ENCODE peak calls at places on chromosomes 5 and 9, in ten cellular contexts. One of them, this sample, is unnamed.

GRCh38 chr9:35827486-35827885 is 1.0 kb downstream of the FAM221B start:
- DNase-seq in left kidney: no peak
- DNase-seq in EL: peak; percentile 52
- DNase-seq in HCT116: no peak
- DNase-seq in activated CD4-positive, alpha-beta T cell treated with anti-CD3 and anti-CD28 coated beads, Interleukin-2, amount 50 U/mL, for 1 hour: no peak
- DNase-seq in iris pigment epithelial cell: peak; percentile 83
- DNase-seq in activated naive CD8-positive, alpha-beta T cell treated with anti-CD3 and anti-CD28 coated beads, Interleukin-2, amount 50 U/mL, for 16 hours: no peak
- DNase-seq in HL-60: no peak
- DNase-seq in hepatic stellate cell: peak; percentile 31
- DNase-seq in AG08395: peak; percentile 65
- DNase-seq in this sample: no peak

GRCh38 chr5:146447734-146448380 is 724 bp downstream of the TCERG1 start:
- DNase-seq in left kidney: peak; percentile 71
- DNase-seq in EL: peak; percentile 60
- DNase-seq in HCT116: no peak
- DNase-seq in activated CD4-positive, alpha-beta T cell treated with anti-CD3 and anti-CD28 coated beads, Interleukin-2, amount 50 U/mL, for 1 hour: no peak
- DNase-seq in iris pigment epithelial cell: peak; percentile 74
- DNase-seq in activated naive CD8-positive, alpha-beta T cell treated with anti-CD3 and anti-CD28 coated beads, Interleukin-2, amount 50 U/mL, for 16 hours: no peak
- DNase-seq in HL-60: peak; percentile 42
- DNase-seq in hepatic stellate cell: no peak
- DNase-seq in AG08395: peak; percentile 12
- DNase-seq in this sample: no peak

GRCh38 chr5:168479166-168479565 is 7.1 kb upstream of the RARS1 start:
- DNase-seq in left kidney: no peak
- DNase-seq in EL: peak; percentile 34
- DNase-seq in HCT116: no peak
- DNase-seq in activated CD4-positive, alpha-beta T cell treated with anti-CD3 and anti-CD28 coated beads, Interleukin-2, amount 50 U/mL, for 1 hour: no peak
- DNase-seq in iris pigment epithelial cell: no peak
- DNase-seq in activated naive CD8-positive, alpha-beta T cell treated with anti-CD3 and anti-CD28 coated beads, Interleukin-2, amount 50 U/mL, for 16 hours: no peak
- DNase-seq in HL-60: no peak
- DNase-seq in hepatic stellate cell: no peak
- DNase-seq in AG08395: peak; percentile 10
- DNase-seq in this sample: no peak

GRCh38 chr9:117094493-117094892 is 320.4 kb downstream of the ASTN2 start:
- DNase-seq in left kidney: peak; percentile 65
- DNase-seq in EL: peak; percentile 43
- DNase-seq in HCT116: no peak
- DNase-seq in activated CD4-positive, alpha-beta T cell treated with anti-CD3 and anti-CD28 coated beads, Interleukin-2, amount 50 U/mL, for 1 hour: no peak
- DNase-seq in iris pigment epithelial cell: peak; percentile 21
- DNase-seq in activated naive CD8-positive, alpha-beta T cell treated with anti-CD3 and anti-CD28 coated beads, Interleukin-2, amount 50 U/mL, for 16 hours: no peak
- DNase-seq in HL-60: no peak
- DNase-seq in hepatic stellate cell: no peak
- DNase-seq in AG08395: no peak
- DNase-seq in this sample: no peak

GRCh38 chr9:98071737-98072136 is 15.2 kb downstream of the NANS start:
- DNase-seq in left kidney: no peak
- DNase-seq in EL: no peak
- DNase-seq in HCT116: no peak
- DNase-seq in activated CD4-positive, alpha-beta T cell treated with anti-CD3 and anti-CD28 coated beads, Interleukin-2, amount 50 U/mL, for 1 hour: no peak
- DNase-seq in iris pigment epithelial cell: no peak
- DNase-seq in activated naive CD8-positive, alpha-beta T cell treated with anti-CD3 and anti-CD28 coated beads, Interleukin-2, amount 50 U/mL, for 16 hours: no peak
- DNase-seq in HL-60: peak; percentile 71
- DNase-seq in hepatic stellate cell: no peak
- DNase-seq in AG08395: no peak
- DNase-seq in this sample: no peak

GRCh38 chr5:149894237-149894636 is 50.4 kb downstream of the PDE6A start:
- DNase-seq in left kidney: no peak
- DNase-seq in EL: no peak
- DNase-seq in HCT116: no peak
- DNase-seq in activated CD4-positive, alpha-beta T cell treated with anti-CD3 and anti-CD28 coated beads, Interleukin-2, amount 50 U/mL, for 1 hour: no peak
- DNase-seq in iris pigment epithelial cell: no peak
- DNase-seq in activated naive CD8-positive, alpha-beta T cell treated with anti-CD3 and anti-CD28 coated beads, Interleukin-2, amount 50 U/mL, for 16 hours: no peak
- DNase-seq in HL-60: no peak
- DNase-seq in hepatic stellate cell: no peak
- DNase-seq in AG08395: no peak
- DNase-seq in this sample: no peak

GRCh38 chr9:130997925-130998595 is 10.9 kb upstream of the LAMC3 start:
- DNase-seq in left kidney: peak; percentile 86
- DNase-seq in EL: peak; percentile 78
- DNase-seq in HCT116: peak; percentile 60
- DNase-seq in activated CD4-positive, alpha-beta T cell treated with anti-CD3 and anti-CD28 coated beads, Interleukin-2, amount 50 U/mL, for 1 hour: peak; percentile 19
- DNase-seq in iris pigment epithelial cell: peak; percentile 42
- DNase-seq in activated naive CD8-positive, alpha-beta T cell treated with anti-CD3 and anti-CD28 coated beads, Interleukin-2, amount 50 U/mL, for 16 hours: no peak
- DNase-seq in HL-60: peak; percentile 68
- DNase-seq in hepatic stellate cell: peak; percentile 94
- DNase-seq in AG08395: peak; percentile 94
- DNase-seq in this sample: no peak

GRCh38 chr9:34381323-34381722 is 4.6 kb upstream of the MYORG start:
- DNase-seq in left kidney: peak; percentile 51
- DNase-seq in EL: no peak
- DNase-seq in HCT116: no peak
- DNase-seq in activated CD4-positive, alpha-beta T cell treated with anti-CD3 and anti-CD28 coated beads, Interleukin-2, amount 50 U/mL, for 1 hour: no peak
- DNase-seq in iris pigment epithelial cell: no peak
- DNase-seq in activated naive CD8-positive, alpha-beta T cell treated with anti-CD3 and anti-CD28 coated beads, Interleukin-2, amount 50 U/mL, for 16 hours: no peak
- DNase-seq in HL-60: no peak
- DNase-seq in hepatic stellate cell: no peak
- DNase-seq in AG08395: no peak
- DNase-seq in this sample: no peak

GRCh38 chr9:128887914-128888350 is 6.0 kb downstream of the LRRC8A start:
- DNase-seq in left kidney: peak; percentile 30
- DNase-seq in EL: peak; percentile 38
- DNase-seq in HCT116: no peak
- DNase-seq in activated CD4-positive, alpha-beta T cell treated with anti-CD3 and anti-CD28 coated beads, Interleukin-2, amount 50 U/mL, for 1 hour: no peak
- DNase-seq in iris pigment epithelial cell: peak; percentile 31
- DNase-seq in activated naive CD8-positive, alpha-beta T cell treated with anti-CD3 and anti-CD28 coated beads, Interleukin-2, amount 50 U/mL, for 16 hours: no peak
- DNase-seq in HL-60: no peak
- DNase-seq in hepatic stellate cell: no peak
- DNase-seq in AG08395: no peak
- DNase-seq in this sample: no peak

GRCh38 chr9:6564868-6565267 is 80.7 kb downstream of the GLDC start:
- DNase-seq in left kidney: no peak
- DNase-seq in EL: no peak
- DNase-seq in HCT116: no peak
- DNase-seq in activated CD4-positive, alpha-beta T cell treated with anti-CD3 and anti-CD28 coated beads, Interleukin-2, amount 50 U/mL, for 1 hour: no peak
- DNase-seq in iris pigment epithelial cell: no peak
- DNase-seq in activated naive CD8-positive, alpha-beta T cell treated with anti-CD3 and anti-CD28 coated beads, Interleukin-2, amount 50 U/mL, for 16 hours: no peak
- DNase-seq in HL-60: no peak
- DNase-seq in hepatic stellate cell: no peak
- DNase-seq in AG08395: peak; percentile 31
- DNase-seq in this sample: no peak

GRCh38 chr5:93246093-93246855 is 334.7 kb downstream of the NR2F1-AS1 start:
- DNase-seq in left kidney: peak; percentile 74
- DNase-seq in EL: no peak
- DNase-seq in HCT116: no peak
- DNase-seq in activated CD4-positive, alpha-beta T cell treated with anti-CD3 and anti-CD28 coated beads, Interleukin-2, amount 50 U/mL, for 1 hour: no peak
- DNase-seq in iris pigment epithelial cell: peak; percentile 83
- DNase-seq in activated naive CD8-positive, alpha-beta T cell treated with anti-CD3 and anti-CD28 coated beads, Interleukin-2, amount 50 U/mL, for 16 hours: no peak
- DNase-seq in HL-60: no peak
- DNase-seq in hepatic stellate cell: no peak
- DNase-seq in AG08395: peak; percentile 30
- DNase-seq in this sample: no peak

GRCh38 chr5:151896041-151896691 is 28.5 kb downstream of the GLRA1 start:
- DNase-seq in left kidney: peak; percentile 9
- DNase-seq in EL: peak; percentile 96
- DNase-seq in HCT116: no peak
- DNase-seq in activated CD4-positive, alpha-beta T cell treated with anti-CD3 and anti-CD28 coated beads, Interleukin-2, amount 50 U/mL, for 1 hour: no peak
- DNase-seq in iris pigment epithelial cell: peak; percentile 89
- DNase-seq in activated naive CD8-positive, alpha-beta T cell treated with anti-CD3 and anti-CD28 coated beads, Interleukin-2, amount 50 U/mL, for 16 hours: no peak
- DNase-seq in HL-60: no peak
- DNase-seq in hepatic stellate cell: peak; percentile 4
- DNase-seq in AG08395: peak; percentile 38
- DNase-seq in this sample: no peak

GRCh38 chr9:35994959-35995358 is 37.0 kb upstream of the OR2S2 start:
- DNase-seq in left kidney: no peak
- DNase-seq in EL: no peak
- DNase-seq in HCT116: no peak
- DNase-seq in activated CD4-positive, alpha-beta T cell treated with anti-CD3 and anti-CD28 coated beads, Interleukin-2, amount 50 U/mL, for 1 hour: no peak
- DNase-seq in iris pigment epithelial cell: no peak
- DNase-seq in activated naive CD8-positive, alpha-beta T cell treated with anti-CD3 and anti-CD28 coated beads, Interleukin-2, amount 50 U/mL, for 16 hours: no peak
- DNase-seq in HL-60: no peak
- DNase-seq in hepatic stellate cell: no peak
- DNase-seq in AG08395: no peak
- DNase-seq in this sample: no peak

GRCh38 chr5:164868761-164869160 is 1363.3 kb downstream of the MAT2B start:
- DNase-seq in left kidney: peak; percentile 1
- DNase-seq in EL: no peak
- DNase-seq in HCT116: no peak
- DNase-seq in activated CD4-positive, alpha-beta T cell treated with anti-CD3 and anti-CD28 coated beads, Interleukin-2, amount 50 U/mL, for 1 hour: no peak
- DNase-seq in iris pigment epithelial cell: no peak
- DNase-seq in activated naive CD8-positive, alpha-beta T cell treated with anti-CD3 and anti-CD28 coated beads, Interleukin-2, amount 50 U/mL, for 16 hours: no peak
- DNase-seq in HL-60: peak; percentile 13
- DNase-seq in hepatic stellate cell: no peak
- DNase-seq in AG08395: no peak
- DNase-seq in this sample: no peak

GRCh38 chr5:31197183-31197582 is 3.7 kb downstream of the CDH6 start:
- DNase-seq in left kidney: no peak
- DNase-seq in EL: no peak
- DNase-seq in HCT116: no peak
- DNase-seq in activated CD4-positive, alpha-beta T cell treated with anti-CD3 and anti-CD28 coated beads, Interleukin-2, amount 50 U/mL, for 1 hour: no peak
- DNase-seq in iris pigment epithelial cell: peak; percentile 84
- DNase-seq in activated naive CD8-positive, alpha-beta T cell treated with anti-CD3 and anti-CD28 coated beads, Interleukin-2, amount 50 U/mL, for 16 hours: no peak
- DNase-seq in HL-60: no peak
- DNase-seq in hepatic stellate cell: peak; percentile 33
- DNase-seq in AG08395: no peak
- DNase-seq in this sample: no peak

GRCh38 chr9:37926737-37927590 is 23.0 kb upstream of the SLC25A51 start:
- DNase-seq in left kidney: peak; percentile 54
- DNase-seq in EL: no peak
- DNase-seq in HCT116: no peak
- DNase-seq in activated CD4-positive, alpha-beta T cell treated with anti-CD3 and anti-CD28 coated beads, Interleukin-2, amount 50 U/mL, for 1 hour: no peak
- DNase-seq in iris pigment epithelial cell: no peak
- DNase-seq in activated naive CD8-positive, alpha-beta T cell treated with anti-CD3 and anti-CD28 coated beads, Interleukin-2, amount 50 U/mL, for 16 hours: no peak
- DNase-seq in HL-60: no peak
- DNase-seq in hepatic stellate cell: no peak
- DNase-seq in AG08395: no peak
- DNase-seq in this sample: no peak

GRCh38 chr9:5866685-5867084 is 24.0 kb upstream of the MLANA start:
- DNase-seq in left kidney: no peak
- DNase-seq in EL: no peak
- DNase-seq in HCT116: no peak
- DNase-seq in activated CD4-positive, alpha-beta T cell treated with anti-CD3 and anti-CD28 coated beads, Interleukin-2, amount 50 U/mL, for 1 hour: no peak
- DNase-seq in iris pigment epithelial cell: no peak
- DNase-seq in activated naive CD8-positive, alpha-beta T cell treated with anti-CD3 and anti-CD28 coated beads, Interleukin-2, amount 50 U/mL, for 16 hours: no peak
- DNase-seq in HL-60: no peak
- DNase-seq in hepatic stellate cell: no peak
- DNase-seq in AG08395: no peak
- DNase-seq in this sample: no peak

GRCh38 chr5:29054282-29054681 is 2015.9 kb upstream of the CDH9 start:
- DNase-seq in left kidney: peak; percentile 23
- DNase-seq in EL: no peak
- DNase-seq in HCT116: no peak
- DNase-seq in activated CD4-positive, alpha-beta T cell treated with anti-CD3 and anti-CD28 coated beads, Interleukin-2, amount 50 U/mL, for 1 hour: no peak
- DNase-seq in iris pigment epithelial cell: no peak
- DNase-seq in activated naive CD8-positive, alpha-beta T cell treated with anti-CD3 and anti-CD28 coated beads, Interleukin-2, amount 50 U/mL, for 16 hours: no peak
- DNase-seq in HL-60: no peak
- DNase-seq in hepatic stellate cell: no peak
- DNase-seq in AG08395: no peak
- DNase-seq in this sample: no peak

GRCh38 chr5:148729182-148729581 is 74.9 kb upstream of the HTR4 start:
- DNase-seq in left kidney: no peak
- DNase-seq in EL: no peak
- DNase-seq in HCT116: no peak
- DNase-seq in activated CD4-positive, alpha-beta T cell treated with anti-CD3 and anti-CD28 coated beads, Interleukin-2, amount 50 U/mL, for 1 hour: no peak
- DNase-seq in iris pigment epithelial cell: peak; percentile 8
- DNase-seq in activated naive CD8-positive, alpha-beta T cell treated with anti-CD3 and anti-CD28 coated beads, Interleukin-2, amount 50 U/mL, for 16 hours: no peak
- DNase-seq in HL-60: no peak
- DNase-seq in hepatic stellate cell: no peak
- DNase-seq in AG08395: no peak
- DNase-seq in this sample: no peak

GRCh38 chr9:87223397-87224246 is 274.0 kb upstream of the DAPK1 start:
- DNase-seq in left kidney: peak; percentile 75
- DNase-seq in EL: peak; percentile 34
- DNase-seq in HCT116: no peak
- DNase-seq in activated CD4-positive, alpha-beta T cell treated with anti-CD3 and anti-CD28 coated beads, Interleukin-2, amount 50 U/mL, for 1 hour: no peak
- DNase-seq in iris pigment epithelial cell: no peak
- DNase-seq in activated naive CD8-positive, alpha-beta T cell treated with anti-CD3 and anti-CD28 coated beads, Interleukin-2, amount 50 U/mL, for 16 hours: no peak
- DNase-seq in HL-60: no peak
- DNase-seq in hepatic stellate cell: peak; percentile 53
- DNase-seq in AG08395: peak; percentile 65
- DNase-seq in this sample: no peak

GRCh38 chr9:20015427-20015931 is 226.6 kb upstream of the SLC24A2 start:
- DNase-seq in left kidney: no peak
- DNase-seq in EL: no peak
- DNase-seq in HCT116: no peak
- DNase-seq in activated CD4-positive, alpha-beta T cell treated with anti-CD3 and anti-CD28 coated beads, Interleukin-2, amount 50 U/mL, for 1 hour: no peak
- DNase-seq in iris pigment epithelial cell: no peak
- DNase-seq in activated naive CD8-positive, alpha-beta T cell treated with anti-CD3 and anti-CD28 coated beads, Interleukin-2, amount 50 U/mL, for 16 hours: no peak
- DNase-seq in HL-60: no peak
- DNase-seq in hepatic stellate cell: no peak
- DNase-seq in AG08395: no peak
- DNase-seq in this sample: no peak

GRCh38 chr9:89658401-89658800 is 53.6 kb downstream of the GADD45G start:
- DNase-seq in left kidney: no peak
- DNase-seq in EL: no peak
- DNase-seq in HCT116: no peak
- DNase-seq in activated CD4-positive, alpha-beta T cell treated with anti-CD3 and anti-CD28 coated beads, Interleukin-2, amount 50 U/mL, for 1 hour: no peak
- DNase-seq in iris pigment epithelial cell: no peak
- DNase-seq in activated naive CD8-positive, alpha-beta T cell treated with anti-CD3 and anti-CD28 coated beads, Interleukin-2, amount 50 U/mL, for 16 hours: no peak
- DNase-seq in HL-60: no peak
- DNase-seq in hepatic stellate cell: no peak
- DNase-seq in AG08395: no peak
- DNase-seq in this sample: no peak

GRCh38 chr5:154220625-154221024 is 30.1 kb downstream of the GALNT10 start:
- DNase-seq in left kidney: no peak
- DNase-seq in EL: peak; percentile 86
- DNase-seq in HCT116: peak; percentile 51
- DNase-seq in activated CD4-positive, alpha-beta T cell treated with anti-CD3 and anti-CD28 coated beads, Interleukin-2, amount 50 U/mL, for 1 hour: no peak
- DNase-seq in iris pigment epithelial cell: peak; percentile 89
- DNase-seq in activated naive CD8-positive, alpha-beta T cell treated with anti-CD3 and anti-CD28 coated beads, Interleukin-2, amount 50 U/mL, for 16 hours: no peak
- DNase-seq in HL-60: no peak
- DNase-seq in hepatic stellate cell: peak; percentile 53
- DNase-seq in AG08395: peak; percentile 71
- DNase-seq in this sample: no peak

GRCh38 chr9:6525326-6526040 is 112.5 kb downstream of the UHRF2 start:
- DNase-seq in left kidney: no peak
- DNase-seq in EL: peak; percentile 34
- DNase-seq in HCT116: no peak
- DNase-seq in activated CD4-positive, alpha-beta T cell treated with anti-CD3 and anti-CD28 coated beads, Interleukin-2, amount 50 U/mL, for 1 hour: no peak
- DNase-seq in iris pigment epithelial cell: peak; percentile 59
- DNase-seq in activated naive CD8-positive, alpha-beta T cell treated with anti-CD3 and anti-CD28 coated beads, Interleukin-2, amount 50 U/mL, for 16 hours: no peak
- DNase-seq in HL-60: no peak
- DNase-seq in hepatic stellate cell: peak; percentile 49
- DNase-seq in AG08395: peak; percentile 19
- DNase-seq in this sample: no peak

GRCh38 chr5:81425569-81425968 is 31.6 kb upstream of the ACOT12 start:
- DNase-seq in left kidney: peak; percentile 75
- DNase-seq in EL: peak; percentile 53
- DNase-seq in HCT116: peak; percentile 28
- DNase-seq in activated CD4-positive, alpha-beta T cell treated with anti-CD3 and anti-CD28 coated beads, Interleukin-2, amount 50 U/mL, for 1 hour: no peak
- DNase-seq in iris pigment epithelial cell: peak; percentile 53
- DNase-seq in activated naive CD8-positive, alpha-beta T cell treated with anti-CD3 and anti-CD28 coated beads, Interleukin-2, amount 50 U/mL, for 16 hours: no peak
- DNase-seq in HL-60: no peak
- DNase-seq in hepatic stellate cell: peak; percentile 17
- DNase-seq in AG08395: peak; percentile 17
- DNase-seq in this sample: no peak

GRCh38 chr5:160290751-160291150 is 21.6 kb downstream of the CCNJL start:
- DNase-seq in left kidney: no peak
- DNase-seq in EL: no peak
- DNase-seq in HCT116: no peak
- DNase-seq in activated CD4-positive, alpha-beta T cell treated with anti-CD3 and anti-CD28 coated beads, Interleukin-2, amount 50 U/mL, for 1 hour: no peak
- DNase-seq in iris pigment epithelial cell: no peak
- DNase-seq in activated naive CD8-positive, alpha-beta T cell treated with anti-CD3 and anti-CD28 coated beads, Interleukin-2, amount 50 U/mL, for 16 hours: no peak
- DNase-seq in HL-60: no peak
- DNase-seq in hepatic stellate cell: no peak
- DNase-seq in AG08395: no peak
- DNase-seq in this sample: no peak

GRCh38 chr9:1647776-1648175 is 367.4 kb upstream of the SMARCA2 start:
- DNase-seq in left kidney: no peak
- DNase-seq in EL: peak; percentile 47
- DNase-seq in HCT116: no peak
- DNase-seq in activated CD4-positive, alpha-beta T cell treated with anti-CD3 and anti-CD28 coated beads, Interleukin-2, amount 50 U/mL, for 1 hour: no peak
- DNase-seq in iris pigment epithelial cell: peak; percentile 41
- DNase-seq in activated naive CD8-positive, alpha-beta T cell treated with anti-CD3 and anti-CD28 coated beads, Interleukin-2, amount 50 U/mL, for 16 hours: no peak
- DNase-seq in HL-60: no peak
- DNase-seq in hepatic stellate cell: no peak
- DNase-seq in AG08395: no peak
- DNase-seq in this sample: no peak

GRCh38 chr9:122325124-122325523 is 45.7 kb upstream of the PTGS1 start:
- DNase-seq in left kidney: no peak
- DNase-seq in EL: no peak
- DNase-seq in HCT116: no peak
- DNase-seq in activated CD4-positive, alpha-beta T cell treated with anti-CD3 and anti-CD28 coated beads, Interleukin-2, amount 50 U/mL, for 1 hour: no peak
- DNase-seq in iris pigment epithelial cell: peak; percentile 70
- DNase-seq in activated naive CD8-positive, alpha-beta T cell treated with anti-CD3 and anti-CD28 coated beads, Interleukin-2, amount 50 U/mL, for 16 hours: no peak
- DNase-seq in HL-60: no peak
- DNase-seq in hepatic stellate cell: no peak
- DNase-seq in AG08395: peak; percentile 18
- DNase-seq in this sample: no peak

This sample was measured in SIG-M5.